ENCODE peak calls at places on chromosomes 3 and 15, in seven cellular contexts. One of them, this sample, is unnamed.
A peak's percentile ranks its signal among the peaks of the same experiment; 100 is the strongest.

GRCh38 chr3:104628185-104628789 is 738.4 kb upstream of the ALCAM start:
- DNase-seq in Panc1: no peak
- DNase-seq in Peyer's patch: no peak
- DNase-seq in AG09309: peak; percentile 48
- DNase-seq in CD4-positive, alpha-beta T cell: no peak
- DNase-seq in colonic mucosa: no peak
- DNase-seq in MM.1S: peak; percentile 34
- DNase-seq in this sample: no peak

GRCh38 chr3:153130312-153130977 is 31.6 kb upstream of the RAP2B start:
- DNase-seq in Panc1: peak; percentile 75
- DNase-seq in Peyer's patch: no peak
- DNase-seq in AG09309: peak; percentile 44
- DNase-seq in CD4-positive, alpha-beta T cell: no peak
- DNase-seq in colonic mucosa: no peak
- DNase-seq in MM.1S: peak; percentile 20
- DNase-seq in this sample: no peak

GRCh38 chr3:196569003-196569516 is 600 bp downstream of the FBXO45 start:
- DNase-seq in Panc1: no peak
- DNase-seq in Peyer's patch: peak; percentile 74
- DNase-seq in AG09309: no peak
- DNase-seq in CD4-positive, alpha-beta T cell: peak; percentile 45
- DNase-seq in colonic mucosa: peak; percentile 45
- DNase-seq in MM.1S: peak; percentile 74
- DNase-seq in this sample: no peak

GRCh38 chr3:59970796-59971195 is 921.0 kb upstream of the CFAP20DC start:
- DNase-seq in Panc1: no peak
- DNase-seq in Peyer's patch: no peak
- DNase-seq in AG09309: no peak
- DNase-seq in CD4-positive, alpha-beta T cell: no peak
- DNase-seq in colonic mucosa: no peak
- DNase-seq in MM.1S: no peak
- DNase-seq in this sample: no peak

GRCh38 chr15:79970921-79971434 is at the start of gene BCL2A1:
- DNase-seq in Panc1: peak; percentile 93
- DNase-seq in Peyer's patch: peak; percentile 70
- DNase-seq in AG09309: peak; percentile 61
- DNase-seq in CD4-positive, alpha-beta T cell: peak; percentile 42
- DNase-seq in colonic mucosa: no peak
- DNase-seq in MM.1S: no peak
- DNase-seq in this sample: peak; percentile 88

GRCh38 chr15:65939901-65940617 is 70.8 kb downstream of the RAB11A start:
- DNase-seq in Panc1: no peak
- DNase-seq in Peyer's patch: no peak
- DNase-seq in AG09309: peak; percentile 91
- DNase-seq in CD4-positive, alpha-beta T cell: no peak
- DNase-seq in colonic mucosa: no peak
- DNase-seq in MM.1S: no peak
- DNase-seq in this sample: no peak

GRCh38 chr3:144162042-144162441 is 190.4 kb downstream of the DIPK2A start:
- DNase-seq in Panc1: peak; percentile 68
- DNase-seq in Peyer's patch: no peak
- DNase-seq in AG09309: peak; percentile 28
- DNase-seq in CD4-positive, alpha-beta T cell: no peak
- DNase-seq in colonic mucosa: no peak
- DNase-seq in MM.1S: no peak
- DNase-seq in this sample: no peak

GRCh38 chr15:35992791-35993190 is 446.8 kb upstream of the DPH6 start:
- DNase-seq in Panc1: no peak
- DNase-seq in Peyer's patch: no peak
- DNase-seq in AG09309: no peak
- DNase-seq in CD4-positive, alpha-beta T cell: no peak
- DNase-seq in colonic mucosa: no peak
- DNase-seq in MM.1S: no peak
- DNase-seq in this sample: no peak

GRCh38 chr3:56851966-56852884 is 50.5 kb upstream of the ARHGEF3 start:
- DNase-seq in Panc1: no peak
- DNase-seq in Peyer's patch: no peak
- DNase-seq in AG09309: peak; percentile 34
- DNase-seq in CD4-positive, alpha-beta T cell: no peak
- DNase-seq in colonic mucosa: no peak
- DNase-seq in MM.1S: no peak
- DNase-seq in this sample: no peak

GRCh38 chr3:127690823-127691452 is 18.2 kb downstream of the ABTB1 start:
- DNase-seq in Panc1: no peak
- DNase-seq in Peyer's patch: no peak
- DNase-seq in AG09309: no peak
- DNase-seq in CD4-positive, alpha-beta T cell: no peak
- DNase-seq in colonic mucosa: no peak
- DNase-seq in MM.1S: peak; percentile 14
- DNase-seq in this sample: no peak

GRCh38 chr3:111227216-111227615 is 155.6 kb downstream of the NECTIN3 start:
- DNase-seq in Panc1: no peak
- DNase-seq in Peyer's patch: no peak
- DNase-seq in AG09309: peak; percentile 47
- DNase-seq in CD4-positive, alpha-beta T cell: no peak
- DNase-seq in colonic mucosa: no peak
- DNase-seq in MM.1S: no peak
- DNase-seq in this sample: no peak

GRCh38 chr15:96312641-96313335 is 17.7 kb upstream of the NR2F2 start:
- DNase-seq in Panc1: no peak
- DNase-seq in Peyer's patch: no peak
- DNase-seq in AG09309: no peak
- DNase-seq in CD4-positive, alpha-beta T cell: no peak
- DNase-seq in colonic mucosa: no peak
- DNase-seq in MM.1S: no peak
- DNase-seq in this sample: no peak

GRCh38 chr3:107289354-107289753 is 87.9 kb upstream of the CCDC54 start:
- DNase-seq in Panc1: no peak
- DNase-seq in Peyer's patch: no peak
- DNase-seq in AG09309: no peak
- DNase-seq in CD4-positive, alpha-beta T cell: no peak
- DNase-seq in colonic mucosa: no peak
- DNase-seq in MM.1S: no peak
- DNase-seq in this sample: no peak
- TF ChIP-seq CTCF in Panc1: no peak
- TF ChIP-seq CTCF in Peyer's patch: no peak
- TF ChIP-seq CTCF in AG09309: no peak
- TF ChIP-seq CTCF in CD4-positive, alpha-beta T cell: no peak
- TF ChIP-seq CTCF in colonic mucosa: no peak
- TF ChIP-seq CTCF in MM.1S: no peak
- TF ChIP-seq CTCF in this sample: no peak

GRCh38 chr15:94135748-94136147 is 95.6 kb upstream of the MCTP2 start:
- DNase-seq in Panc1: no peak
- DNase-seq in Peyer's patch: no peak
- DNase-seq in AG09309: no peak
- DNase-seq in CD4-positive, alpha-beta T cell: no peak
- DNase-seq in colonic mucosa: no peak
- DNase-seq in MM.1S: no peak
- DNase-seq in this sample: no peak
- TF ChIP-seq CTCF in Panc1: peak; percentile 11
- TF ChIP-seq CTCF in Peyer's patch: no peak
- TF ChIP-seq CTCF in AG09309: peak; percentile 19
- TF ChIP-seq CTCF in CD4-positive, alpha-beta T cell: no peak
- TF ChIP-seq CTCF in colonic mucosa: no peak
- TF ChIP-seq CTCF in MM.1S: peak; percentile 21
- TF ChIP-seq CTCF in this sample: no peak

DNA sequence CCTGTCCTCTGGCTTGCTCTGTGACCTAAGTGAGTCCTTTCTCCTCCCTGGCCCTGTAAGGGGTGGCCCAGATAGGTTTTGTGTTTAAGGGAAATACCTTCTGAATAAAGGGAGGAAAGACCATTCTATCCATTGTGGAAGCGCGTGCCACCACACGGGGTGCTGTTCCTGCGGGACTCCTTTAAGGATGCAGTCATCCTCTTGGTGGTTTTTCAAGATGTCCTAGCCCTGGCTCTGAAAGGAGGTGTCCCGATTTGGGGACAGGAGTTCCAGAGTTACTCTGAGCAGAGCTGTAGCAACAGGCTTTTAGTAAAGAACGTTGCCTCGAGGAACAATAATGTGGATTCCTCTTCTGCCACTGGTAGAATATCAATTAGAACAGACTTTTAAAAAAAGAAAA is 9.6 kb downstream of the SLC6A6 start:
- DNase-seq in Panc1: no peak
- DNase-seq in Peyer's patch: no peak
- DNase-seq in AG09309: no peak
- DNase-seq in CD4-positive, alpha-beta T cell: no peak
- DNase-seq in colonic mucosa: no peak
- DNase-seq in MM.1S: no peak
- DNase-seq in this sample: no peak
- TF ChIP-seq CTCF in Panc1: no peak
- TF ChIP-seq CTCF in Peyer's patch: no peak
- TF ChIP-seq CTCF in AG09309: peak; percentile 11
- TF ChIP-seq CTCF in CD4-positive, alpha-beta T cell: no peak
- TF ChIP-seq CTCF in colonic mucosa: no peak
- TF ChIP-seq CTCF in MM.1S: no peak
- TF ChIP-seq CTCF in this sample: no peak

GRCh38 chr3:37824090-37824953 is 37.4 kb upstream of the CTDSPL start:
- DNase-seq in Panc1: no peak
- DNase-seq in Peyer's patch: no peak
- DNase-seq in AG09309: no peak
- DNase-seq in CD4-positive, alpha-beta T cell: no peak
- DNase-seq in colonic mucosa: no peak
- DNase-seq in MM.1S: no peak
- DNase-seq in this sample: no peak

GRCh38 chr3:37823189-37823588 is 38.5 kb upstream of the CTDSPL start:
- DNase-seq in Panc1: no peak
- DNase-seq in Peyer's patch: no peak
- DNase-seq in AG09309: no peak
- DNase-seq in CD4-positive, alpha-beta T cell: no peak
- DNase-seq in colonic mucosa: no peak
- DNase-seq in MM.1S: no peak
- DNase-seq in this sample: no peak

GRCh38 chr3:37826933-37827332 is 34.7 kb upstream of the CTDSPL start:
- DNase-seq in Panc1: no peak
- DNase-seq in Peyer's patch: no peak
- DNase-seq in AG09309: no peak
- DNase-seq in CD4-positive, alpha-beta T cell: no peak
- DNase-seq in colonic mucosa: no peak
- DNase-seq in MM.1S: no peak
- DNase-seq in this sample: no peak

GRCh38 chr3:37825744-37826143 is 35.9 kb upstream of the CTDSPL start:
- DNase-seq in Panc1: no peak
- DNase-seq in Peyer's patch: no peak
- DNase-seq in AG09309: no peak
- DNase-seq in CD4-positive, alpha-beta T cell: no peak
- DNase-seq in colonic mucosa: no peak
- DNase-seq in MM.1S: no peak
- DNase-seq in this sample: no peak

GRCh38 chr3:37824954-37825328 is 36.7 kb upstream of the CTDSPL start:
- DNase-seq in Panc1: no peak
- DNase-seq in Peyer's patch: no peak
- DNase-seq in AG09309: no peak
- DNase-seq in CD4-positive, alpha-beta T cell: no peak
- DNase-seq in colonic mucosa: no peak
- DNase-seq in MM.1S: no peak
- DNase-seq in this sample: no peak
- TF ChIP-seq CTCF in Panc1: no peak
- TF ChIP-seq CTCF in Peyer's patch: no peak
- TF ChIP-seq CTCF in AG09309: no peak
- TF ChIP-seq CTCF in CD4-positive, alpha-beta T cell: no peak
- TF ChIP-seq CTCF in colonic mucosa: no peak
- TF ChIP-seq CTCF in MM.1S: no peak
- TF ChIP-seq CTCF in this sample: no peak

GRCh38 chr3:44835684-44836083 is 26.0 kb upstream of the TMEM42 start:
- DNase-seq in Panc1: no peak
- DNase-seq in Peyer's patch: no peak
- DNase-seq in AG09309: no peak
- DNase-seq in CD4-positive, alpha-beta T cell: no peak
- DNase-seq in colonic mucosa: no peak
- DNase-seq in MM.1S: no peak
- DNase-seq in this sample: no peak

GRCh38 chr3:44832965-44833364 is 28.7 kb upstream of the TMEM42 start:
- DNase-seq in Panc1: no peak
- DNase-seq in Peyer's patch: no peak
- DNase-seq in AG09309: no peak
- DNase-seq in CD4-positive, alpha-beta T cell: no peak
- DNase-seq in colonic mucosa: no peak
- DNase-seq in MM.1S: no peak
- DNase-seq in this sample: no peak

GRCh38 chr3:44832032-44832431 is 29.7 kb upstream of the TMEM42 start:
- DNase-seq in Panc1: no peak
- DNase-seq in Peyer's patch: no peak
- DNase-seq in AG09309: no peak
- DNase-seq in CD4-positive, alpha-beta T cell: no peak
- DNase-seq in colonic mucosa: no peak
- DNase-seq in MM.1S: no peak
- DNase-seq in this sample: no peak

GRCh38 chr3:44831241-44831640 is 30.5 kb upstream of the TMEM42 start:
- DNase-seq in Panc1: no peak
- DNase-seq in Peyer's patch: no peak
- DNase-seq in AG09309: no peak
- DNase-seq in CD4-positive, alpha-beta T cell: no peak
- DNase-seq in colonic mucosa: no peak
- DNase-seq in MM.1S: no peak
- DNase-seq in this sample: no peak

DNA sequence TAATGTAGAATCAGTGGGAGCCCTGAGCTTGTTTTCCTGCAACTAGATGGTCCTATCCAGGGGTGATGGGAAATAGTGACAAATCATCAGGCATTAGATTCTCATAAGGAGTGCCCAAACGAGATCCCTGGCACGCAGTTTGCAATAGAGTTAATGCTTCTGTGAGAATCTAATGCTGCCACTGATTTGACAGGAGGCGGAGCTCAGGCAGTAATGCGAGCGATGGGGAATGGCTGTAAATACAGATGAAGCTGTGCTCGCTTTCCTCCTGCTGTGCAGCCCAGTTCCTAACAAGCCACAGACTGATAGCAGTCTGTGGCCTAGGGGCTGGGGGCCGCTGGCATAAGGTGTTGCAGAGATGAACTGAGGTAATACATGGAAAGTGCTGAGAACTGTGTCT is 28.3 kb upstream of the TMEM42 start:
- DNase-seq in Panc1: no peak
- DNase-seq in Peyer's patch: no peak
- DNase-seq in AG09309: no peak
- DNase-seq in CD4-positive, alpha-beta T cell: no peak
- DNase-seq in colonic mucosa: no peak
- DNase-seq in MM.1S: no peak
- DNase-seq in this sample: no peak
- TF ChIP-seq CTCF in Panc1: no peak
- TF ChIP-seq CTCF in Peyer's patch: no peak
- TF ChIP-seq CTCF in AG09309: no peak
- TF ChIP-seq CTCF in CD4-positive, alpha-beta T cell: no peak
- TF ChIP-seq CTCF in colonic mucosa: no peak
- TF ChIP-seq CTCF in MM.1S: no peak
- TF ChIP-seq CTCF in this sample: no peak